ENCODE peak calls at places on chromosomes 12 and 14, in nine cellular contexts. One of them, this sample, is unnamed.

GRCh38 chr12:113052326-113052725 is 4.2 kb upstream of the DTX1 start:
- DNase-seq in neural crest cell: no peak
- DNase-seq in GM12865: no peak
- DNase-seq in stimulated activated CD4-positive, alpha-beta T cell treated with anti-CD3 and anti-CD28 coated beads, Interleukin-2, amount 100 ng/mL, for 48 hours: no peak
- DNase-seq in HFFc6: no peak
- DNase-seq in GM19239: no peak
- DNase-seq in activated CD8-positive, alpha-beta memory T cell treated with anti-CD3 and anti-CD28 coated beads for 48 hours: no peak
- DNase-seq in activated CD4-positive, alpha-beta T cell treated with anti-CD3 and anti-CD28 coated beads, Interleukin-2, amount 10 ng/mL, durations not matched to agents 7 days and 5 days: no peak
- DNase-seq in omental fat pad: no peak
- DNase-seq in this sample: no peak

GRCh38 chr12:112349440-112349839 is 32.8 kb downstream of the HECTD4 start:
- DNase-seq in neural crest cell: no peak
- DNase-seq in GM12865: no peak
- DNase-seq in stimulated activated CD4-positive, alpha-beta T cell treated with anti-CD3 and anti-CD28 coated beads, Interleukin-2, amount 100 ng/mL, for 48 hours: no peak
- DNase-seq in HFFc6: no peak
- DNase-seq in GM19239: no peak
- DNase-seq in activated CD8-positive, alpha-beta memory T cell treated with anti-CD3 and anti-CD28 coated beads for 48 hours: no peak
- DNase-seq in activated CD4-positive, alpha-beta T cell treated with anti-CD3 and anti-CD28 coated beads, Interleukin-2, amount 10 ng/mL, durations not matched to agents 7 days and 5 days: no peak
- DNase-seq in omental fat pad: no peak
- DNase-seq in this sample: no peak

GRCh38 chr12:3950714-3951320 is 77.6 kb upstream of the PARP11 start:
- DNase-seq in neural crest cell: no peak
- DNase-seq in GM12865: no peak
- DNase-seq in stimulated activated CD4-positive, alpha-beta T cell treated with anti-CD3 and anti-CD28 coated beads, Interleukin-2, amount 100 ng/mL, for 48 hours: no peak
- DNase-seq in HFFc6: no peak
- DNase-seq in GM19239: no peak
- DNase-seq in activated CD8-positive, alpha-beta memory T cell treated with anti-CD3 and anti-CD28 coated beads for 48 hours: no peak
- DNase-seq in activated CD4-positive, alpha-beta T cell treated with anti-CD3 and anti-CD28 coated beads, Interleukin-2, amount 10 ng/mL, durations not matched to agents 7 days and 5 days: peak; percentile 40
- DNase-seq in omental fat pad: no peak
- DNase-seq in this sample: no peak

GRCh38 chr14:21668377-21668776 is 5.2 kb downstream of the OR4E1 start:
- DNase-seq in neural crest cell: no peak
- DNase-seq in GM12865: no peak
- DNase-seq in stimulated activated CD4-positive, alpha-beta T cell treated with anti-CD3 and anti-CD28 coated beads, Interleukin-2, amount 100 ng/mL, for 48 hours: no peak
- DNase-seq in HFFc6: peak; percentile 59
- DNase-seq in GM19239: no peak
- DNase-seq in activated CD8-positive, alpha-beta memory T cell treated with anti-CD3 and anti-CD28 coated beads for 48 hours: no peak
- DNase-seq in activated CD4-positive, alpha-beta T cell treated with anti-CD3 and anti-CD28 coated beads, Interleukin-2, amount 10 ng/mL, durations not matched to agents 7 days and 5 days: no peak
- DNase-seq in omental fat pad: no peak
- DNase-seq in this sample: no peak

GRCh38 chr14:37816135-37816534 is 220.7 kb downstream of the TTC6 start:
- DNase-seq in neural crest cell: no peak
- DNase-seq in GM12865: no peak
- DNase-seq in stimulated activated CD4-positive, alpha-beta T cell treated with anti-CD3 and anti-CD28 coated beads, Interleukin-2, amount 100 ng/mL, for 48 hours: no peak
- DNase-seq in HFFc6: no peak
- DNase-seq in GM19239: no peak
- DNase-seq in activated CD8-positive, alpha-beta memory T cell treated with anti-CD3 and anti-CD28 coated beads for 48 hours: no peak
- DNase-seq in activated CD4-positive, alpha-beta T cell treated with anti-CD3 and anti-CD28 coated beads, Interleukin-2, amount 10 ng/mL, durations not matched to agents 7 days and 5 days: no peak
- DNase-seq in omental fat pad: no peak
- DNase-seq in this sample: no peak

GRCh38 chr14:51121096-51121495 is 26.2 kb upstream of the TRIM9 start:
- DNase-seq in neural crest cell: no peak
- DNase-seq in GM12865: no peak
- DNase-seq in stimulated activated CD4-positive, alpha-beta T cell treated with anti-CD3 and anti-CD28 coated beads, Interleukin-2, amount 100 ng/mL, for 48 hours: no peak
- DNase-seq in HFFc6: no peak
- DNase-seq in GM19239: no peak
- DNase-seq in activated CD8-positive, alpha-beta memory T cell treated with anti-CD3 and anti-CD28 coated beads for 48 hours: no peak
- DNase-seq in activated CD4-positive, alpha-beta T cell treated with anti-CD3 and anti-CD28 coated beads, Interleukin-2, amount 10 ng/mL, durations not matched to agents 7 days and 5 days: no peak
- DNase-seq in omental fat pad: no peak
- DNase-seq in this sample: no peak

GRCh38 chr12:66045506-66045905 is 85.0 kb downstream of the LLPH start:
- DNase-seq in neural crest cell: no peak
- DNase-seq in GM12865: no peak
- DNase-seq in stimulated activated CD4-positive, alpha-beta T cell treated with anti-CD3 and anti-CD28 coated beads, Interleukin-2, amount 100 ng/mL, for 48 hours: no peak
- DNase-seq in HFFc6: no peak
- DNase-seq in GM19239: no peak
- DNase-seq in activated CD8-positive, alpha-beta memory T cell treated with anti-CD3 and anti-CD28 coated beads for 48 hours: no peak
- DNase-seq in activated CD4-positive, alpha-beta T cell treated with anti-CD3 and anti-CD28 coated beads, Interleukin-2, amount 10 ng/mL, durations not matched to agents 7 days and 5 days: no peak
- DNase-seq in omental fat pad: no peak
- DNase-seq in this sample: no peak

GRCh38 chr12:6363330-6364036 is 11.9 kb downstream of the SCNN1A start:
- DNase-seq in neural crest cell: no peak
- DNase-seq in GM12865: peak; percentile 27
- DNase-seq in stimulated activated CD4-positive, alpha-beta T cell treated with anti-CD3 and anti-CD28 coated beads, Interleukin-2, amount 100 ng/mL, for 48 hours: peak; percentile 52
- DNase-seq in HFFc6: no peak
- DNase-seq in GM19239: peak; percentile 81
- DNase-seq in activated CD8-positive, alpha-beta memory T cell treated with anti-CD3 and anti-CD28 coated beads for 48 hours: peak; percentile 51
- DNase-seq in activated CD4-positive, alpha-beta T cell treated with anti-CD3 and anti-CD28 coated beads, Interleukin-2, amount 10 ng/mL, durations not matched to agents 7 days and 5 days: peak; percentile 59
- DNase-seq in omental fat pad: no peak
- DNase-seq in this sample: peak; percentile 33

GRCh38 chr12:17381211-17381610 is 708.8 kb downstream of the RERGL start:
- DNase-seq in neural crest cell: no peak
- DNase-seq in GM12865: no peak
- DNase-seq in stimulated activated CD4-positive, alpha-beta T cell treated with anti-CD3 and anti-CD28 coated beads, Interleukin-2, amount 100 ng/mL, for 48 hours: no peak
- DNase-seq in HFFc6: no peak
- DNase-seq in GM19239: no peak
- DNase-seq in activated CD8-positive, alpha-beta memory T cell treated with anti-CD3 and anti-CD28 coated beads for 48 hours: no peak
- DNase-seq in activated CD4-positive, alpha-beta T cell treated with anti-CD3 and anti-CD28 coated beads, Interleukin-2, amount 10 ng/mL, durations not matched to agents 7 days and 5 days: no peak
- DNase-seq in omental fat pad: no peak
- DNase-seq in this sample: no peak

GRCh38 chr12:10737249-10737648 is 14.1 kb upstream of the YBX3 start:
- DNase-seq in neural crest cell: no peak
- DNase-seq in GM12865: no peak
- DNase-seq in stimulated activated CD4-positive, alpha-beta T cell treated with anti-CD3 and anti-CD28 coated beads, Interleukin-2, amount 100 ng/mL, for 48 hours: no peak
- DNase-seq in HFFc6: no peak
- DNase-seq in GM19239: no peak
- DNase-seq in activated CD8-positive, alpha-beta memory T cell treated with anti-CD3 and anti-CD28 coated beads for 48 hours: no peak
- DNase-seq in activated CD4-positive, alpha-beta T cell treated with anti-CD3 and anti-CD28 coated beads, Interleukin-2, amount 10 ng/mL, durations not matched to agents 7 days and 5 days: no peak
- DNase-seq in omental fat pad: no peak
- DNase-seq in this sample: no peak

GRCh38 chr14:34075095-34075744 is 124.3 kb upstream of the EGLN3 start:
- DNase-seq in neural crest cell: no peak
- DNase-seq in GM12865: peak; percentile 27
- DNase-seq in stimulated activated CD4-positive, alpha-beta T cell treated with anti-CD3 and anti-CD28 coated beads, Interleukin-2, amount 100 ng/mL, for 48 hours: no peak
- DNase-seq in HFFc6: no peak
- DNase-seq in GM19239: no peak
- DNase-seq in activated CD8-positive, alpha-beta memory T cell treated with anti-CD3 and anti-CD28 coated beads for 48 hours: no peak
- DNase-seq in activated CD4-positive, alpha-beta T cell treated with anti-CD3 and anti-CD28 coated beads, Interleukin-2, amount 10 ng/mL, durations not matched to agents 7 days and 5 days: no peak
- DNase-seq in omental fat pad: no peak
- DNase-seq in this sample: no peak

This sample was measured in activated B cell treated with CpG ODN at 0.5 μM for 24 hours.